ENCODE peak calls at places on chromosomes 1 and 21, in ten cellular contexts. G, L, Z, C, X, P, B, W, A and R are unnamed samples.

GRCh38 chr1:214464303-214465287 is 86.8 kb downstream of the PTPN14 start:
- DNase-seq in G (no peak), L (no peak), Z (no peak), C (no peak), X (no peak), P (no peak), B (no peak), W (no peak), A (no peak), R (no peak)

GRCh38 chr1:181102841-181103240 is 14.3 kb downstream of the IER5 start:
- DNase-seq in G (no peak), L (no peak), Z (no peak), C (no peak), X (no peak), P (no peak), B (no peak), W (no peak), A (no peak), R (no peak)

GRCh38 chr1:30868833-30869435 is 39.6 kb downstream of the SDC3 start:
- DNase-seq in G (no peak), L (no peak), Z (no peak), C (no peak), X (no peak), P (no peak), B (no peak), W (no peak), A (no peak), R (no peak)

GRCh38 chr1:67791686-67792475 is 41.4 kb downstream of the GNG12 start:
- DNase-seq in G (no peak), L (peak; percentile 44), Z (no peak), C (no peak), X (no peak), P (no peak), B (no peak), W (peak; percentile 86), A (no peak), R (no peak)

GRCh38 chr21:29656504-29657227 is 283.1 kb downstream of the GRIK1 start:
- DNase-seq in G (no peak), L (peak; percentile 93), Z (peak; percentile 2), C (no peak), X (no peak), P (no peak), B (no peak), W (peak; percentile 95), A (no peak), R (no peak)

GRCh38 chr1:55071477-55071876 is 32.1 kb downstream of the PCSK9 start:
- DNase-seq in G (no peak), L (peak; percentile 44), Z (peak; percentile 24), C (no peak), X (peak; percentile 78), P (no peak), B (peak; percentile 14), W (peak; percentile 55), A (no peak), R (no peak)

GRCh38 chr1:5370321-5370720 is 621.9 kb downstream of the NPHP4 start:
- DNase-seq in G (no peak), L (no peak), Z (no peak), C (no peak), X (no peak), P (peak; percentile 8), B (no peak), W (no peak), A (no peak), R (peak; percentile 4)

GRCh38 chr1:41662656-41663437 is 178.4 kb upstream of the EDN2 start:
- DNase-seq in G (peak; percentile 45), L (no peak), Z (peak; percentile 35), C (peak; percentile 16), X (peak; percentile 78), P (no peak), B (no peak), W (peak; percentile 77), A (no peak), R (peak; percentile 64)

GRCh38 chr21:35002879-35003722 is 46.0 kb downstream of the RUNX1 start:
- DNase-seq in G (no peak), L (no peak), Z (no peak), C (no peak), X (no peak), P (no peak), B (no peak), W (no peak), A (no peak), R (no peak)

GRCh38 chr21:42552407-42553336 is 39.0 kb downstream of the SLC37A1 start:
- DNase-seq in G (no peak), L (no peak), Z (no peak), C (no peak), X (no peak), P (no peak), B (no peak), W (no peak), A (no peak), R (no peak)

GRCh38 chr1:103424645-103425044 is 100.9 kb upstream of the RNPC3 start:
- DNase-seq in G (no peak), L (no peak), Z (no peak), C (no peak), X (peak; percentile 14), P (no peak), B (no peak), W (no peak), A (no peak), R (no peak)

GRCh38 chr1:25878690-25879089 is 3.2 kb upstream of the PAQR7 start:
- DNase-seq in G (no peak), L (no peak), Z (no peak), C (no peak), X (no peak), P (no peak), B (no peak), W (no peak), A (no peak), R (no peak)

GRCh38 chr1:235998812-235999211 is 66.1 kb downstream of the NID1 start:
- DNase-seq in G (peak; percentile 4), L (no peak), Z (no peak), C (peak; percentile 14), X (no peak), P (peak; percentile 50), B (no peak), W (peak; percentile 66), A (no peak), R (peak; percentile 80)

GRCh38 chr1:172269644-172270043 is 150.8 kb upstream of the C1orf105 start:
- DNase-seq in G (no peak), L (no peak), Z (no peak), C (no peak), X (no peak), P (no peak), B (no peak), W (no peak), A (no peak), R (no peak)

GRCh38 chr1:68384321-68384813 is 65.4 kb downstream of the RPE65 start:
- DNase-seq in G (no peak), L (peak; percentile 94), Z (peak; percentile 91), C (no peak), X (peak; percentile 33), P (no peak), B (no peak), W (peak; percentile 99), A (no peak), R (no peak)

GRCh38 chr1:205961405-205961804 is 18.1 kb upstream of the SLC26A9 start:
- DNase-seq in G (no peak), L (peak; percentile 18), Z (no peak), C (no peak), X (no peak), P (no peak), B (no peak), W (peak; percentile 75), A (no peak), R (no peak)

GRCh38 chr1:1308756-1309524 is 543 bp downstream of the PUSL1 start:
- DNase-seq in G (no peak), L (no peak), Z (no peak), C (no peak), X (peak; percentile 30), P (peak; percentile 18), B (no peak), W (no peak), A (no peak), R (no peak)

GRCh38 chr1:167110586-167110985 is 16.7 kb downstream of the STYXL2 start:
- DNase-seq in G (no peak), L (no peak), Z (no peak), C (no peak), X (no peak), P (peak; percentile 58), B (no peak), W (no peak), A (no peak), R (peak; percentile 38)

GRCh38 chr1:24641646-24642151 is 1.4 kb upstream of the SRRM1 start:
- DNase-seq in G (no peak), L (no peak), Z (no peak), C (no peak), X (no peak), P (peak; percentile 37), B (no peak), W (peak; percentile 1), A (no peak), R (no peak)

GRCh38 chr1:201137579-201138310 is 10.8 kb upstream of the ASCL5 start:
- DNase-seq in G (no peak), L (peak; percentile 73), Z (no peak), C (no peak), X (no peak), P (no peak), B (no peak), W (peak; percentile 95), A (no peak), R (no peak)

GRCh38 chr1:7594002-7594713 is 176.9 kb upstream of the VAMP3 start:
- DNase-seq in G (no peak), L (no peak), Z (no peak), C (no peak), X (no peak), P (no peak), B (no peak), W (no peak), A (no peak), R (no peak)

GRCh38 chr1:10251325-10252103 is 41.1 kb downstream of the KIF1B start:
- DNase-seq in G (no peak), L (no peak), Z (no peak), C (no peak), X (no peak), P (no peak), B (no peak), W (peak; percentile 60), A (no peak), R (no peak)

GRCh38 chr1:39230261-39231190 is 26.0 kb downstream of the MACF1 start:
- DNase-seq in G (peak; percentile 7), L (no peak), Z (no peak), C (no peak), X (peak; percentile 60), P (no peak), B (no peak), W (no peak), A (no peak), R (peak; percentile 23)

GRCh38 chr1:85330206-85330605 is 53.8 kb upstream of the BCL10 start:
- DNase-seq in G (no peak), L (no peak), Z (peak; percentile 61), C (no peak), X (no peak), P (no peak), B (no peak), W (peak; percentile 87), A (no peak), R (no peak)

GRCh38 chr21:36785615-36786014 is 86.7 kb downstream of the SIM2 start:
- DNase-seq in G (no peak), L (no peak), Z (no peak), C (no peak), X (no peak), P (no peak), B (no peak), W (no peak), A (no peak), R (no peak)

GRCh38 chr1:223716302-223716862 is 4.0 kb downstream of the CAPN2 start:
- DNase-seq in G (no peak), L (no peak), Z (no peak), C (peak; percentile 41), X (no peak), P (peak; percentile 74), B (no peak), W (no peak), A (no peak), R (peak; percentile 72)

GRCh38 chr1:221933814-221934213 is 191.9 kb upstream of the DUSP10 start:
- DNase-seq in G (no peak), L (no peak), Z (no peak), C (no peak), X (no peak), P (no peak), B (no peak), W (no peak), A (no peak), R (no peak)

GRCh38 chr1:22114083-22115012 is 28.5 kb downstream of the WNT4 start:
- DNase-seq in G (no peak), L (no peak), Z (no peak), C (no peak), X (peak; percentile 55), P (no peak), B (peak; percentile 80), W (no peak), A (no peak), R (no peak)